ENCODE peak calls at places on chromosome X, in ten cellular contexts. One of them, this sample, is unnamed.
A peak's percentile ranks its signal among the peaks of the same experiment; 100 is the strongest.

GRCh38 chrX:126551725-126552312 is 795 bp downstream of the DCAF12L1 start:
- DNase-seq in substantia nigra: no peak
- DNase-seq in Caco-2: no peak
- DNase-seq in hepatic stellate cell: no peak
- DNase-seq in left ventricle myocardium inferior: no peak
- DNase-seq in non-pigmented ciliary epithelial cell: no peak
- DNase-seq in HS-27A: no peak
- DNase-seq in NCI-H2171 treated with DMSO at 0.1 percent for 48 hours: no peak
- DNase-seq in retina: peak; percentile 9
- DNase-seq in A172: no peak
- DNase-seq in this sample: peak; percentile 3

GRCh38 chrX:115892787-115893671 is 277.5 kb upstream of the AGTR2 start:
- DNase-seq in substantia nigra: no peak
- DNase-seq in Caco-2: no peak
- DNase-seq in hepatic stellate cell: peak; percentile 53
- DNase-seq in left ventricle myocardium inferior: no peak
- DNase-seq in non-pigmented ciliary epithelial cell: no peak
- DNase-seq in HS-27A: peak; percentile 34
- DNase-seq in NCI-H2171 treated with DMSO at 0.1 percent for 48 hours: peak; percentile 73
- DNase-seq in retina: peak; percentile 92
- DNase-seq in A172: peak; percentile 33
- DNase-seq in this sample: no peak

GRCh38 chrX:12819231-12819630 is 28.0 kb downstream of the PRPS2 start:
- DNase-seq in substantia nigra: no peak
- DNase-seq in Caco-2: no peak
- DNase-seq in hepatic stellate cell: no peak
- DNase-seq in left ventricle myocardium inferior: no peak
- DNase-seq in non-pigmented ciliary epithelial cell: no peak
- DNase-seq in HS-27A: no peak
- DNase-seq in NCI-H2171 treated with DMSO at 0.1 percent for 48 hours: no peak
- DNase-seq in retina: no peak
- DNase-seq in A172: no peak
- DNase-seq in this sample: no peak

GRCh38 chrX:16552546-16552945 is 97.4 kb upstream of the S100G start:
- DNase-seq in substantia nigra: no peak
- DNase-seq in Caco-2: no peak
- DNase-seq in hepatic stellate cell: no peak
- DNase-seq in left ventricle myocardium inferior: no peak
- DNase-seq in non-pigmented ciliary epithelial cell: peak; percentile 5
- DNase-seq in HS-27A: no peak
- DNase-seq in NCI-H2171 treated with DMSO at 0.1 percent for 48 hours: no peak
- DNase-seq in retina: no peak
- DNase-seq in A172: no peak
- DNase-seq in this sample: no peak

GRCh38 chrX:17967888-17968287 is 106.8 kb upstream of the RAI2 start:
- DNase-seq in substantia nigra: no peak
- DNase-seq in Caco-2: no peak
- DNase-seq in hepatic stellate cell: no peak
- DNase-seq in left ventricle myocardium inferior: no peak
- DNase-seq in non-pigmented ciliary epithelial cell: no peak
- DNase-seq in HS-27A: no peak
- DNase-seq in NCI-H2171 treated with DMSO at 0.1 percent for 48 hours: no peak
- DNase-seq in retina: peak; percentile 9
- DNase-seq in A172: no peak
- DNase-seq in this sample: no peak

GRCh38 chrX:13676885-13677284 is 12.0 kb upstream of the RAB9A start:
- DNase-seq in substantia nigra: no peak
- DNase-seq in Caco-2: no peak
- DNase-seq in hepatic stellate cell: no peak
- DNase-seq in left ventricle myocardium inferior: no peak
- DNase-seq in non-pigmented ciliary epithelial cell: no peak
- DNase-seq in HS-27A: no peak
- DNase-seq in NCI-H2171 treated with DMSO at 0.1 percent for 48 hours: no peak
- DNase-seq in retina: no peak
- DNase-seq in A172: no peak
- DNase-seq in this sample: no peak

GRCh38 chrX:39519566-39520301 is 578.0 kb downstream of the BCOR start:
- DNase-seq in substantia nigra: no peak
- DNase-seq in Caco-2: no peak
- DNase-seq in hepatic stellate cell: no peak
- DNase-seq in left ventricle myocardium inferior: peak; percentile 41
- DNase-seq in non-pigmented ciliary epithelial cell: no peak
- DNase-seq in HS-27A: no peak
- DNase-seq in NCI-H2171 treated with DMSO at 0.1 percent for 48 hours: peak; percentile 49
- DNase-seq in retina: peak; percentile 26
- DNase-seq in A172: no peak
- DNase-seq in this sample: peak; percentile 50

GRCh38 chrX:22650691-22651090 is 349.1 kb upstream of the DDX53 start:
- DNase-seq in substantia nigra: no peak
- DNase-seq in Caco-2: no peak
- DNase-seq in hepatic stellate cell: no peak
- DNase-seq in left ventricle myocardium inferior: peak; percentile 13
- DNase-seq in non-pigmented ciliary epithelial cell: no peak
- DNase-seq in HS-27A: no peak
- DNase-seq in NCI-H2171 treated with DMSO at 0.1 percent for 48 hours: no peak
- DNase-seq in retina: no peak
- DNase-seq in A172: no peak
- DNase-seq in this sample: peak; percentile 9

GRCh38 chrX:104098151-104098808 is 14.0 kb upstream of the ZCCHC18 start:
- DNase-seq in substantia nigra: no peak
- DNase-seq in Caco-2: no peak
- DNase-seq in hepatic stellate cell: peak; percentile 19
- DNase-seq in left ventricle myocardium inferior: no peak
- DNase-seq in non-pigmented ciliary epithelial cell: no peak
- DNase-seq in HS-27A: no peak
- DNase-seq in NCI-H2171 treated with DMSO at 0.1 percent for 48 hours: peak; percentile 58
- DNase-seq in retina: peak; percentile 27
- DNase-seq in A172: peak; percentile 29
- DNase-seq in this sample: peak; percentile 56

This sample was measured in heart right ventricle.